ENCODE peak calls at places on chromosome 20, in four cellular contexts. C is ascending aorta, H is OCI-LY7, I is mammary epithelial cell. P is an unnamed sample. For H3K4me1 and H3K36me3, the result is how much of the 10 kb centered on the place peaks cover.

GRCh38 chr20:43375586-43375985 is 82.1 kb upstream of the SRSF6 start:
- DNase-seq in C (no peak), H (no peak), I (no peak), P (no peak)

GRCh38 chr20:18852318-18852717 is 38.7 kb downstream of the SCP2D1 start:
- DNase-seq in C (no peak), H (no peak), I (peak), P (no peak)

GRCh38 chr20:15528386-15529111 is 1044.7 kb downstream of the KIF16B start:
- DNase-seq in C (no peak), H (no peak), I (no peak), P (no peak)

GRCh38 chr20:16761305-16761829 is 13.2 kb downstream of the OTOR start:
- DNase-seq in C (no peak), H (peak), I (peak), P (no peak)

GRCh38 chr20:57118964-57119363 is 147.5 kb downstream of the BMP7 start:
- DNase-seq in C (no peak), H (no peak), I (no peak), P (no peak)

GRCh38 chr20:17995967-17996819 is 27.4 kb downstream of the MGME1 start:
- DNase-seq in C (no peak), H (peak), I (peak), P (no peak)

GRCh38 chr20:50347568-50347981 is 156.9 kb downstream of the CEBPB start:
- DNase-seq in C (no peak), H (no peak), I (no peak), P (no peak)

GRCh38 chr20:63121246-63121645 is 94.7 kb downstream of the YTHDF1 start:
- DNase-seq in C (no peak), H (no peak), I (no peak), P (peak)

GRCh38 chr20:64038579-64039292 is 2.8 kb downstream of the C20orf204 start:
- DNase-seq in C (no peak), H (peak), I (peak), P (no peak)

GRCh38 chr20:2408111-2408510 is 27.4 kb downstream of the TGM6 start:
- DNase-seq in C (no peak), H (no peak), I (no peak), P (no peak)

GRCh38 chr20:17471606-17472187 is 59.5 kb downstream of the BFSP1 start:
- DNase-seq in C (no peak), H (no peak), I (no peak), P (no peak)

GRCh38 chr20:40692240-40693011 is 3.4 kb upstream of the MAFB start:
- DNase-seq in C (no peak), H (no peak), I (no peak), P (peak)

GRCh38 chr20:37468886-37469285 is 52.2 kb upstream of the NNAT start:
- DNase-seq in C (no peak), H (no peak), I (no peak), P (peak)

GRCh38 chr20:43963233-43963632 is 48.6 kb downstream of the TOX2 start:
- DNase-seq in C (no peak), H (no peak), I (no peak), P (peak)

GRCh38 chr20:34076952-34077351 is 35.1 kb downstream of the EIF2S2 start:
- DNase-seq in C (no peak), H (no peak), I (no peak), P (peak)

GRCh38 chr20:62922451-62922921 is 3.8 kb downstream of the DIDO1 start:
- DNase-seq in C (no peak), H (peak), I (no peak), P (peak)

GRCh38 chr20:12153616-12154015 is 235.9 kb downstream of the BTBD3 start:
- DNase-seq in C (no peak), H (no peak), I (peak), P (no peak)

GRCh38 chr20:3311623-3312022 is 72.6 kb upstream of the SLC4A11 start:
- DNase-seq in C (no peak), H (no peak), I (no peak), P (no peak)

GRCh38 chr20:53428997-53429396 is 164.6 kb downstream of the ZNF217 start:
- DNase-seq in C (no peak), H (no peak), I (no peak), P (no peak)

GRCh38 chr20:53438368-53438767 is 155.3 kb downstream of the ZNF217 start:
- DNase-seq in C (no peak), H (no peak), I (no peak), P (no peak)

GRCh38 chr20:53434662-53435061 is 159.0 kb downstream of the ZNF217 start:
- DNase-seq in C (no peak), H (no peak), I (no peak), P (no peak)
- H3K4me1 ChIP-seq in C (under half), H (under half), I (under half), P (under half)

DNA sequence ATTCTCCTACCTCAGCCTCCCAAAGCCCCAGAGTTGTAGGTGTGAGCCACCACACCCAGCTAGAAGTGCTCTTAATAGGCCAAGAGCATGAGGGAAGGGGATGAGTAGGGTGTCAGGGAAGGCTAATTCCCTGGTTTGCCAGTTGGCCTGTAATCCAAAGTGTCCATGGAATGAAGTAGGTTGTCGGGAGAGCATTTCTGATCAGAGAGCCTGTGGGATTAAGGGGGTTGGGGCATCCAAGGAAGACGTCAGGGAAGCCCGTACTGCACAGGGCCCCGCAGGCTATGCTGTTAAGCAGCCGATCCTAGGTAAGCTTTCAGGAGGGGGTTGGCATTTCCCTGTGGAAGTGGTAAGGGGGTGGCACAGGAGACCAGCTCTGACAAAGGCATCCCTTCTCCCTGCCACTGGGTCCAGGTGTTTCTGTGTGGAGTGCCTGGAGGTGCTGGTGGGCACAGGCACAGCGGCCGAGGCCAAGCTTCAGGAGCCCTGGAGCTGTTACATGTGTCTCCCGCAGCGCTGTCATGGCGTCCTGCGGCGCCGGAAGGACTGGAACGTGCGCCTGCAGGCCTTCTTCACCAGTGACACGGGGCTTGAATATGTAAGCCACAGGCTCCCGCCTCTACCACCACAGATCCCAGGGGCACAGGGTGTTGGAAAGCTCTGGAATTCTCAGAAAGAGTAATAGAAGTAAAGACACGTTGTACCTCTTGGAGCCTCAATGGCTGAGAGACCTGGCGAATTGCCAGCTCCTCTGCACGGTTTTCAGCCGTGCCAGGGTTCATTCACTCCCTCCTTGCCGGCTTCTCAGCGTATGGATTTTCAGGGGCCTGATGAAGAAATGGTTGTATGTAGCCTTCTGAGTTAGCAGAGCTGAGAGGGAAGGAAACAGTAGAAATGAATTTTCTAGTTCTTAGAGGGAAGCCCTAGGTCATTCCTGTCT is 21.4 kb upstream of the MAPRE1 start:
- DNase-seq in C (no peak), H (no peak), I (no peak), P (no peak)
- H3K36me3 ChIP-seq in C (under half), H (under half), I (under half), P (under half)

GRCh38 chr20:10511507-10512231 is 76.6 kb downstream of the SLX4IP start:
- DNase-seq in C (peak), H (peak), I (peak), P (peak)
- H3K27ac ChIP-seq in C (peak), H (no peak), I (peak), P (peak)

DNA sequence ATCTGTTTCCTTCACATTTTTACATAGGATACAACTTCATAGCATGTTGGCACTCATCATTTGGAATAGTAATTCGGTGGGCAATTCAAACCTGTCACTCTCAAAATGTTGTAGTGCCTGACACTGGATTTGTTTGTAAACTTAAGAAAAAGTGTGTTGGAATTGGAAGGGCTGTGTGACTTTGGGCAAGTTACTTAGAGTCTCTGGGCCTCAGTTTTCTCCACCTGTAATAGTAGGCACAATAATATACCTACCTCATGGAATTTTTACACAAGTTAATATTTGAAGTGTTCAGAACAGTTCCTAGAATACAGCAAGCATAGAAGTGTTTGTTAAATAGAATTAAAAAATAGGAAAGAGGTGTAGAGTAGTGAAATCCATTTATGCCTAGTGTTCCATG is 15.0 kb upstream of the BCAS1 start:
- DNase-seq in C (no peak), H (no peak), I (no peak), P (no peak)
- H3K4me1 ChIP-seq in C (under half), H (under half), I (under half), P (under half)

DNA sequence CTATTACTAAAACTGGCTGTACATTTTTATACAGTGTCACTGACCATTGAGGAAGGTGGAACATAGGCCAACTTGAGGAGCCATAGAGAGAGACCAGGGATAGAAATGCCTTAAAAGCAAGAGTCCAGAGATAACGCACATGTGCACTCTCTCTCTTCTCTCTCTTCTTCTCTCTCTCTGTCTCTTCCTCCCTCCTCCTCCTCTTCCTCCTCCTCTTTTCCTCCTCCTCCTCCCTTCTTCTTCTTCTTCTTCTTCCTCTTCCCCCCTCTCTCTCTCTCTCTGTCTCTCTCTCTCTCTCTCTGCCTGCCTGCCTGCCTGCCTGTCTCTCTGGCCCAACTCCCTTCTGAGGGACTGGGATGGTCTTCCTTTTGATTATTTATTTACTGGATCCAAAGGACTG is 16.3 kb upstream of the ADIG start:
- DNase-seq in C (no peak), H (no peak), I (no peak), P (no peak)
- H3K36me3 ChIP-seq in C (half or more), H (half or more), I (under half), P (half or more)

DNA sequence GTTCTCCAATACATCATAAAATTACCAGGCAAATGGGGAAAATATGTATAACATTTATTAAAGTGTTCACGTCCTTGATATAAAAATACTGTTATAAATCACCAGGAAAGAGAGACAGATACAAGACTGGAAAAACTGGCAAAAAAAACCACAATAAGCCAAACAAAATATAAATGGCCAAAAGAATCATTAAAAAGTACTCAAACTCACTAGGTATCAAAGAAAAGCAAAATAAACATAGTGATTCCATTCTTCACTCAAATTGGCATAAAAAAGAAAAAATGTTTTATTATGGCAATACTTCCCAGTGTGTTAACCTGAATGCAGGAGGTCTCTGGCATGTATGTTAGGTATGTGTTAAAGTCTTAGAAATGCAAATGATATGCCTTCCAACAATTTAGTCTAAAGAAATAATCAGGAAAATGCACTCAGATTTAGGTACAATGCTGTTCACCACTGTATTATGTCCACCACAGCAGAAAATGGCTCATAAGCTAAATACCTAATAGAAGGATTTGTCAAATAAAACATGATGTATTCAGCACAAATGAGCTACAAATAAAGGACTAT is 21.4 kb downstream of the SLC23A2 start:
- DNase-seq in C (no peak), H (no peak), I (no peak), P (no peak)
- H3K27ac ChIP-seq in C (no peak), H (no peak), I (no peak), P (no peak)

DNA sequence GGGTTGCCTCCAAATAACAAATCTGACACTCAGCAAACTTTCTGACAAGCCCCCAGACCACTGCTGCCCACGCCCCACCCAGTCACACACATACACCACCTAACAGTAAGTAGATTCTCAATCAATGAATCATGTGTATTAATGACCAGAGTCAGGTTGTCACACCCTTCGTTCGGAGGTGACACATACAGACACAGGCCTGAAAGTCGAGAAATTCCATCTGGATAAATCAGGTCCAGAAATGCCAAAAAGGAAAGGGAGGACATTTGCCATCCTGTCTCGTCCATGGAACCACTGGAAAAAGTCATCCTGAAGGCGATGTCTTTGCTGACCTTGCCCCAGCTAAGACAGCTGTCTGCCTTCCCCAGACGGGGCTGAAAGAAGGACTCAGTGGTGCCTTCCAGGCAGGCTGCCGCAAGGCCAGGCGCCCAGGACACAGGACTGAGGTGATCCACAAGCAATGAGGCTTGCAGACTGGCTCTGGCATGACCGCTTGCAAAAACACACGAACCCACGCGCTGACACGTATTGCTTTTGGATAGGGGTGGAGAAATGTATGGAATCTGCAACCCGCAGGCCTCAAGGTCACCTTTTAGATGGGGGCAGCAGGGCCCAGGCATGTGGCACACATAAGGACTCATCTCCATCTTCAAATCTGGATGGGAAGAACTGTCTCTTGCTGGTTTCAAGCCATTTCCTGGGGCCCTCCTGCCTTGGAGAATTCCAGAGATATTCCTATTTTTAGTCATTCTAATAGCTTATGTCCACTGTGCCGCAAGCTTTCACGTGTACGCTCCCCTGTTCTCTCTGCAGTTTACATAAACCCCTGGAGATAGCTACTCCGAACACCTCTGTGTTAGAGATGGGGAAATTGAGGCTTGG is 9.0 kb downstream of the NFATC2 start:
- DNase-seq in C (no peak), H (no peak), I (peak), P (no peak)
- H3K4me1 ChIP-seq in C (under half), H (half or more), I (under half), P (under half)

P was measured in RWPE2.